ENCODE peak calls at places on chromosomes 12 and 14, in five cellular contexts. One of them, this sample, is unnamed.

GRCh38 chr12:4037747-4038312 is 164.6 kb upstream of the PARP11 start:
- DNase-seq in body of pancreas: peak
- DNase-seq in HL-60: no peak
- DNase-seq in fibroblast of pulmonary artery: peak
- DNase-seq in dorsolateral prefrontal cortex: no peak
- DNase-seq in this sample: peak

GRCh38 chr14:77140937-77141591 is 527 bp downstream of the ZDHHC22 start:
- DNase-seq in body of pancreas: no peak
- DNase-seq in HL-60: no peak
- DNase-seq in fibroblast of pulmonary artery: peak
- DNase-seq in dorsolateral prefrontal cortex: no peak
- DNase-seq in this sample: peak

GRCh38 chr12:123713398-123714301 is 1.5 kb downstream of the ATP6V0A2 start:
- DNase-seq in body of pancreas: peak
- DNase-seq in HL-60: no peak
- DNase-seq in fibroblast of pulmonary artery: peak
- DNase-seq in dorsolateral prefrontal cortex: no peak
- DNase-seq in this sample: peak

GRCh38 chr14:42869681-42870080 is 1263.0 kb downstream of the LRFN5 start:
- DNase-seq in body of pancreas: no peak
- DNase-seq in HL-60: no peak
- DNase-seq in fibroblast of pulmonary artery: peak
- DNase-seq in dorsolateral prefrontal cortex: no peak
- DNase-seq in this sample: no peak

GRCh38 chr12:10582704-10583103 is 30.7 kb downstream of the MAGOHB start:
- DNase-seq in body of pancreas: no peak
- DNase-seq in HL-60: no peak
- DNase-seq in fibroblast of pulmonary artery: no peak
- DNase-seq in dorsolateral prefrontal cortex: no peak
- DNase-seq in this sample: no peak

GRCh38 chr14:75205586-75205985 is 29.2 kb upstream of the TMED10 start:
- DNase-seq in body of pancreas: no peak
- DNase-seq in HL-60: no peak
- DNase-seq in fibroblast of pulmonary artery: peak
- DNase-seq in dorsolateral prefrontal cortex: no peak
- DNase-seq in this sample: peak

GRCh38 chr12:51270847-51271518 is 768 bp upstream of the SMAGP start:
- DNase-seq in body of pancreas: peak
- DNase-seq in HL-60: no peak
- DNase-seq in fibroblast of pulmonary artery: peak
- DNase-seq in dorsolateral prefrontal cortex: no peak
- DNase-seq in this sample: peak

GRCh38 chr14:101404426-101405170 is 156.7 kb upstream of the DIO3 start:
- DNase-seq in body of pancreas: no peak
- DNase-seq in HL-60: no peak
- DNase-seq in fibroblast of pulmonary artery: no peak
- DNase-seq in dorsolateral prefrontal cortex: no peak
- DNase-seq in this sample: no peak

GRCh38 chr14:64423987-64424386 is 35.8 kb downstream of the MTHFD1 start:
- DNase-seq in body of pancreas: no peak
- DNase-seq in HL-60: no peak
- DNase-seq in fibroblast of pulmonary artery: peak
- DNase-seq in dorsolateral prefrontal cortex: peak
- DNase-seq in this sample: peak

GRCh38 chr14:102853703-102854396 is 68.6 kb upstream of the AMN start:
- DNase-seq in body of pancreas: no peak
- DNase-seq in HL-60: peak
- DNase-seq in fibroblast of pulmonary artery: no peak
- DNase-seq in dorsolateral prefrontal cortex: no peak
- DNase-seq in this sample: no peak

GRCh38 chr12:8687846-8688601 is 9.8 kb upstream of the RIMKLB start:
- DNase-seq in body of pancreas: peak
- DNase-seq in HL-60: no peak
- DNase-seq in fibroblast of pulmonary artery: peak
- DNase-seq in dorsolateral prefrontal cortex: no peak
- DNase-seq in this sample: peak

GRCh38 chr14:69768873-69769272 is 1.9 kb downstream of the SRSF5 start:
- DNase-seq in body of pancreas: no peak
- DNase-seq in HL-60: no peak
- DNase-seq in fibroblast of pulmonary artery: no peak
- DNase-seq in dorsolateral prefrontal cortex: no peak
- DNase-seq in this sample: no peak

GRCh38 chr14:70023871-70024270 is 144.7 kb downstream of the SMOC1 start:
- DNase-seq in body of pancreas: no peak
- DNase-seq in HL-60: no peak
- DNase-seq in fibroblast of pulmonary artery: no peak
- DNase-seq in dorsolateral prefrontal cortex: no peak
- DNase-seq in this sample: no peak

GRCh38 chr14:88439088-88439487 is 53.6 kb downstream of the SPATA7 start:
- DNase-seq in body of pancreas: peak
- DNase-seq in HL-60: no peak
- DNase-seq in fibroblast of pulmonary artery: no peak
- DNase-seq in dorsolateral prefrontal cortex: no peak
- DNase-seq in this sample: no peak

GRCh38 chr12:68497112-68497511 is 113.6 kb upstream of the RAP1B start:
- DNase-seq in body of pancreas: no peak
- DNase-seq in HL-60: no peak
- DNase-seq in fibroblast of pulmonary artery: no peak
- DNase-seq in dorsolateral prefrontal cortex: no peak
- DNase-seq in this sample: no peak

GRCh38 chr12:11026118-11026517 is 3.7 kb upstream of the TAS2R19 start:
- DNase-seq in body of pancreas: no peak
- DNase-seq in HL-60: no peak
- DNase-seq in fibroblast of pulmonary artery: no peak
- DNase-seq in dorsolateral prefrontal cortex: no peak
- DNase-seq in this sample: no peak

GRCh38 chr14:92105845-92106094 is 612 bp downstream of the ATXN3 start:
- DNase-seq in body of pancreas: peak
- DNase-seq in HL-60: peak
- DNase-seq in fibroblast of pulmonary artery: peak
- DNase-seq in dorsolateral prefrontal cortex: no peak
- DNase-seq in this sample: peak

GRCh38 chr12:9750276-9751203 is 10.2 kb downstream of the CD69 start:
- DNase-seq in body of pancreas: peak
- DNase-seq in HL-60: peak
- DNase-seq in fibroblast of pulmonary artery: peak
- DNase-seq in dorsolateral prefrontal cortex: no peak
- DNase-seq in this sample: peak

GRCh38 chr12:59345406-59345805 is 250.4 kb upstream of the SLC16A7 start:
- DNase-seq in body of pancreas: no peak
- DNase-seq in HL-60: no peak
- DNase-seq in fibroblast of pulmonary artery: no peak
- DNase-seq in dorsolateral prefrontal cortex: no peak
- DNase-seq in this sample: no peak

GRCh38 chr14:95465358-95465757 is 51.1 kb downstream of the SYNE3 start:
- DNase-seq in body of pancreas: no peak
- DNase-seq in HL-60: no peak
- DNase-seq in fibroblast of pulmonary artery: no peak
- DNase-seq in dorsolateral prefrontal cortex: no peak
- DNase-seq in this sample: no peak

GRCh38 chr14:95464524-95464923 is 51.9 kb downstream of the SYNE3 start:
- DNase-seq in body of pancreas: no peak
- DNase-seq in HL-60: no peak
- DNase-seq in fibroblast of pulmonary artery: no peak
- DNase-seq in dorsolateral prefrontal cortex: no peak
- DNase-seq in this sample: no peak

GRCh38 chr14:95462491-95462890 is 54.0 kb downstream of the SYNE3 start:
- DNase-seq in body of pancreas: no peak
- DNase-seq in HL-60: no peak
- DNase-seq in fibroblast of pulmonary artery: no peak
- DNase-seq in dorsolateral prefrontal cortex: no peak
- DNase-seq in this sample: no peak

GRCh38 chr14:95463173-95463901 is 53.1 kb downstream of the SYNE3 start:
- DNase-seq in body of pancreas: no peak
- DNase-seq in HL-60: no peak
- DNase-seq in fibroblast of pulmonary artery: no peak
- DNase-seq in dorsolateral prefrontal cortex: no peak
- DNase-seq in this sample: no peak

DNA sequence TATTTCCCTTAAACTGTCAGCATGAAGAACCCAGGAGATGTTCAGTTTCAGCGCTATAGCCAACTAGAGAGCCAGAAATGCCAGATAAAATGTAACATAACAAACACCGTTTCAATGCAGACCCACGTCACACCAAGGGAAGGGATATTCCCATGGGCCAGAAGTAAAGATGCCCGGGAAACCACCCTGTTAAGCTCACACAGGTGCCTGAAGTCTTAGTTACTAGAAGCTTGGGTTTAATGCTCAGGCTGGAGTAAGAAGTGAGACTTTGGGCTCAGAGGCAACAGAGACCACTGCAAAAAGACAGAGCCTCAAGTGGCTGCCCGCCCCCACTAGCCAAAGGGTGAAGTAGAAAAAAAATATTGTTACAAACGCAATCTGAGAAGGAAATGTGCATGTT is 52.3 kb downstream of the SYNE3 start:
- DNase-seq in body of pancreas: no peak
- DNase-seq in HL-60: no peak
- DNase-seq in fibroblast of pulmonary artery: no peak
- DNase-seq in dorsolateral prefrontal cortex: no peak
- DNase-seq in this sample: no peak
- H3K4me3 ChIP-seq in body of pancreas: no peak
- H3K4me3 ChIP-seq in HL-60: no peak
- H3K4me3 ChIP-seq in fibroblast of pulmonary artery: no peak
- H3K4me3 ChIP-seq in dorsolateral prefrontal cortex: no peak
- H3K4me3 ChIP-seq in this sample: no peak

GRCh38 chr14:21300892-21301291 is 21.0 kb downstream of the RPGRIP1 start:
- DNase-seq in body of pancreas: peak
- DNase-seq in HL-60: peak
- DNase-seq in fibroblast of pulmonary artery: no peak
- DNase-seq in dorsolateral prefrontal cortex: peak
- DNase-seq in this sample: no peak
- TF ChIP-seq CTCF in body of pancreas: no peak
- TF ChIP-seq CTCF in HL-60: no peak
- TF ChIP-seq CTCF in fibroblast of pulmonary artery: no peak
- TF ChIP-seq CTCF in dorsolateral prefrontal cortex: no peak
- TF ChIP-seq CTCF in this sample: no peak

DNA sequence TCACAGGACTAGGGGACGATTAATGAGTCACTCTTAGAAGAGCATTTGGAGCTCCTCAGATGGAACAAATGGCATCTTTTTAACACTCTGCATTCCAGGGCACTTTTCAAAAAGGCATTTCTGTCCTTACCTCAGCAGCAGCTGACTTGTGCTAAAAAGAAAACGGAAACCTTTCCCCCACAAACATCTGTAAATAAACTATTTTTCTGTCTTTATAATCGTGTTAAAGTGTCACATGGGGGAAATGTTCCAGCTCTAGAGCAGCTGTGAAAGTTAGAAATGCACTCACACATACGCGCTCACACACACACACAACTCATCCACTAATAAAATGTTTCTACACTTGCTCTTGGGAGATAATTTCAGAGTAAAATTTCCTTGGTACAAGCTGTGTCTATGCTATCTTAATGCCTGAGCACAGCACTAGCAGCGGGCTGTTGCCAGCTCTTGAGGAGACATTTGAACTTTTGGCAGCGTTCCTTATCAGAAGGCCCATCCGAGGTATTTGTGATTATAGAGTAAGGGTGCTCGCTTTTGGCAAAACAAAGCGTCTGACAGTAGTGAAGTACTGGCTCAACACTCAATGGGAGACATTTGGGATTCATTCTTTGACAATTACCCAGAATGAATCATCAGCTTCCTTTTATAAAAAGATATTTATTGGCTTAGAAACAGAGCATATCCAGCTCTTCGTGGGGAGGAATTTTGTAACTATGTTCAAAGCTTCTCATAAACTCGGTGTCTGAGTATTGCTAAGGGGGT is 141.4 kb downstream of the PLXNC1 start:
- DNase-seq in body of pancreas: no peak
- DNase-seq in HL-60: no peak
- DNase-seq in fibroblast of pulmonary artery: peak
- DNase-seq in dorsolateral prefrontal cortex: no peak
- DNase-seq in this sample: peak
- H3K4me3 ChIP-seq in body of pancreas: no peak
- H3K4me3 ChIP-seq in HL-60: no peak
- H3K4me3 ChIP-seq in fibroblast of pulmonary artery: no peak
- H3K4me3 ChIP-seq in dorsolateral prefrontal cortex: no peak
- H3K4me3 ChIP-seq in this sample: no peak

GRCh38 chr12:114935658-114936057 is 251.7 kb upstream of the TBX3 start:
- DNase-seq in body of pancreas: no peak
- DNase-seq in HL-60: no peak
- DNase-seq in fibroblast of pulmonary artery: no peak
- DNase-seq in dorsolateral prefrontal cortex: no peak
- DNase-seq in this sample: no peak
- TF ChIP-seq CTCF in body of pancreas: no peak
- TF ChIP-seq CTCF in HL-60: no peak
- TF ChIP-seq CTCF in fibroblast of pulmonary artery: peak
- TF ChIP-seq CTCF in dorsolateral prefrontal cortex: no peak
- TF ChIP-seq CTCF in this sample: peak

DNA sequence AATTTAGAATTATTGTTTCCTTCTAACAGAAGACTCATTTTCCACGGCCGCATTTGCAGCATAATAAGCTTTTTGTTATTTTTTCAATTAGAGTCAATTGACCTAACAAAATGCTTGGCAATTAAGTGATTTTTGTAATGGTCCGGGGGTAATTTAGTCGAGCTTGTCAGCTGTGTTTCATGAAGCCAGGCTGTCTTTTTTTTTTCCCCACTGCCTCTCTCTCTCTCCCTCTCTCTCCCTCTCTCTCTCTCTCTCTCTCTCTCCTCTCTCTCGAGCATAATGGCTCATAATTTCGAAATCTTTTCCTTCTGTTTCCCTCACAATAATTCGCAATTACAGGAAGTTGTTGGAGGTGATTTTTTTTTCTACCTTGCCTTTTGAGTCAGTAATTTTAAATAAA is 1134.4 kb downstream of the BCL11B start:
- DNase-seq in body of pancreas: no peak
- DNase-seq in HL-60: no peak
- DNase-seq in fibroblast of pulmonary artery: no peak
- DNase-seq in dorsolateral prefrontal cortex: no peak
- DNase-seq in this sample: no peak
- H3K4me3 ChIP-seq in body of pancreas: no peak
- H3K4me3 ChIP-seq in HL-60: no peak
- H3K4me3 ChIP-seq in fibroblast of pulmonary artery: no peak
- H3K4me3 ChIP-seq in dorsolateral prefrontal cortex: no peak
- H3K4me3 ChIP-seq in this sample: no peak

GRCh38 chr14:63045612-63046320 is 508 bp upstream of the KCNH5 start:
- DNase-seq in body of pancreas: peak
- DNase-seq in HL-60: no peak
- DNase-seq in fibroblast of pulmonary artery: peak
- DNase-seq in dorsolateral prefrontal cortex: peak
- DNase-seq in this sample: peak

GRCh38 chr14:63045234-63045611 is at the start of gene KCNH5:
- DNase-seq in body of pancreas: peak
- DNase-seq in HL-60: no peak
- DNase-seq in fibroblast of pulmonary artery: peak
- DNase-seq in dorsolateral prefrontal cortex: peak
- DNase-seq in this sample: peak

DNA sequence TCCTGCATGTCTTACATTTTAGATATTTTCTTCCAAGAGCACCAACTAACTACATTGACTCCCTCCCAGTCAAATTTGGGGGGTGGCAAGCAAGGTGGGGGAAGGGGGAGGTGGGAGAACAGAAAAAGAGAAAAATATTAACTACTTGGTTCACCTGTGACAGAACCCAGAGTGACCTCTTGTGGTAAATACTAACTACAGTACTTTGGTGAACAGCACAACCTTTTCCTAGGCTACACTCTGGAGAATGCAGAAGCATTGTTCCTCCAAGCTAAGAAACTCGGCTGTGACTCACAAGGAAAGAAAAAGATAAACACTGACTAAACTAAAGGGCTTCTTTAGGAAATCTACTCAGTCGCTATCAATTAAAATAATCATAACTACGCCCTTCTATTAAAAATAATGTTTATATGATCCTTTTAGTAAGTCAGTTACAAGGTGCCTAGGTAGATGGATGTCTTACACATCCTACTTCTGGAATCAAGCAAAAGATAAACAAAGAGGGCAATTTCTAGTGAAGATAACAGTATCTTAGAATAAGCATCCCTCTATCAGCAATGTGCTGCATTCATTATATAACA is 5.4 kb downstream of the KCNH5 start:
- DNase-seq in body of pancreas: no peak
- DNase-seq in HL-60: no peak
- DNase-seq in fibroblast of pulmonary artery: peak
- DNase-seq in dorsolateral prefrontal cortex: no peak
- DNase-seq in this sample: peak
- TF ChIP-seq CTCF in body of pancreas: peak
- TF ChIP-seq CTCF in HL-60: no peak
- TF ChIP-seq CTCF in fibroblast of pulmonary artery: peak
- TF ChIP-seq CTCF in dorsolateral prefrontal cortex: peak
- TF ChIP-seq CTCF in this sample: peak

This sample was measured in cardiac fibroblast.